ENCODE peak calls at places on chromosome 11, in ten cellular contexts. X, W, M, P, C, T, U, V, S and Z are unnamed samples.
A peak's percentile ranks its signal among the peaks of the same experiment; 100 is the strongest.

GRCh38 chr11:128394436-128395089 is 192.8 kb downstream of the ETS1 start:
- DNase-seq in X (no peak), W (no peak), M (no peak), P (peak; percentile 30), C (no peak), T (no peak), U (no peak), V (peak; percentile 59), S (no peak), Z (no peak)

GRCh38 chr11:19359425-19360000 is 118.8 kb upstream of the E2F8 start:
- DNase-seq in X (no peak), W (no peak), M (no peak), P (no peak), C (no peak), T (peak; percentile 25), U (no peak), V (no peak), S (peak; percentile 36), Z (no peak)

GRCh38 chr11:64568041-64568571 is 22.9 kb upstream of the SLC22A12 start:
- DNase-seq in X (no peak), W (no peak), M (no peak), P (no peak), C (no peak), T (no peak), U (no peak), V (no peak), S (no peak), Z (no peak)

GRCh38 chr11:8093931-8094575 is 13.0 kb downstream of the TUB start:
- DNase-seq in X (no peak), W (no peak), M (no peak), P (no peak), C (no peak), T (no peak), U (no peak), V (no peak), S (no peak), Z (no peak)

GRCh38 chr11:133163463-133164419 is 368.6 kb downstream of the OPCML start:
- DNase-seq in X (peak; percentile 45), W (peak; percentile 62), M (no peak), P (no peak), C (peak; percentile 62), T (peak; percentile 30), U (no peak), V (peak; percentile 24), S (peak; percentile 46), Z (no peak)

GRCh38 chr11:13834463-13834862 is 128.1 kb upstream of the SPON1 start:
- DNase-seq in X (no peak), W (peak; percentile 65), M (no peak), P (no peak), C (peak; percentile 12), T (peak; percentile 40), U (no peak), V (no peak), S (peak; percentile 24), Z (no peak)

GRCh38 chr11:10373340-10373739 is 68.5 kb downstream of the ADM start:
- DNase-seq in X (no peak), W (no peak), M (no peak), P (no peak), C (no peak), T (no peak), U (no peak), V (no peak), S (no peak), Z (peak; percentile 94)

GRCh38 chr11:114202011-114202609 is 94.1 kb upstream of the NNMT start:
- DNase-seq in X (no peak), W (no peak), M (no peak), P (no peak), C (no peak), T (no peak), U (no peak), V (no peak), S (no peak), Z (no peak)

GRCh38 chr11:96063886-96064285 is 140.0 kb upstream of the MTMR2 start:
- DNase-seq in X (no peak), W (no peak), M (no peak), P (no peak), C (no peak), T (no peak), U (no peak), V (no peak), S (no peak), Z (no peak)

GRCh38 chr11:44305643-44306468 is 4.1 kb downstream of the ALX4 start:
- DNase-seq in X (peak; percentile 31), W (peak; percentile 72), M (peak; percentile 7), P (no peak), C (no peak), T (no peak), U (no peak), V (no peak), S (no peak), Z (no peak)

GRCh38 chr11:65663634-65664200 is 1.0 kb upstream of the RELA start:
- DNase-seq in X (peak; percentile 65), W (peak; percentile 52), M (peak; percentile 39), P (peak; percentile 80), C (peak; percentile 34), T (peak; percentile 31), U (no peak), V (peak; percentile 84), S (no peak), Z (peak; percentile 75)

GRCh38 chr11:1394936-1395772 is 5.4 kb downstream of the BRSK2 start:
- DNase-seq in X (no peak), W (no peak), M (no peak), P (no peak), C (no peak), T (no peak), U (peak; percentile 60), V (no peak), S (no peak), Z (no peak)

DNA sequence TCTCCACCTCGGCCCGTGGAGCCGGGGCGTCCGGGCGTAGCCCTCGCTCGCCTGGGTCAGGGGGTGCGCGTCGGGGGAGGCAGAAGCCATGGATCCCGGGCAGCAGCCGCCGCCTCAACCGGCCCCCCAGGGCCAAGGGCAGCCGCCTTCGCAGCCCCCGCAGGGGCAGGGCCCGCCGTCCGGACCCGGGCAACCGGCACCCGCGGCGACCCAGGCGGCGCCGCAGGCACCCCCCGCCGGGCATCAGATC is 439 bp downstream of the YAP1 start:
- DNase-seq in X (no peak), W (no peak), M (no peak), P (no peak), C (no peak), T (no peak), U (no peak), V (no peak), S (peak; percentile 57), Z (no peak)
- H3K4me3 ChIP-seq in X (peak overlapping the region; percentile 93), W (peak overlapping the region; percentile 79), M (peak overlapping the region; percentile 7), P (peak overlapping the region; percentile 80), C (peak overlapping the region; percentile 70), T (peak overlapping the region; percentile 67), U (peak overlapping the region; percentile 82), V (peak overlapping the region; percentile 89), S (peak overlapping the region; percentile 88), Z (peak overlapping the region; percentile 45)

DNA sequence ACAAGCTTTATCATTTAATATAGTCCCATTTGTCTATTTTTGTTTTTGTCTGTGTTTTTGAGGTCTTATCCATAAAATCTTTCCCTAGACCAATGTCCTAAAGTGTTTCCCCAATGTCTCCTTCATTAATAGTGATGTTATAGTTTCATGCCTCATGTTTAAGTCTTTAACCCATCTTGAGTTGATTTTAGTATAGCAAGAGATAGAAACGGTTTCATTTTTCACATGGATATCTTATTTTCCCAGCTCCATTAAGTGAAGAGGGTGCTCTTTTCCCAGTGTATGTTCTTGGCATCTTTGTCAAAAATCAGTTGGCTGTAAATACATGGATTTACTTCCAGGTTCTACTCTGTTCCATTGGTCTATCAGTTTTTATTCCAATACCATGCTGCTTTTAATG is 58.2 kb downstream of the KCNQ1OT1 start:
- DNase-seq in X (no peak), W (no peak), M (no peak), P (no peak), C (no peak), T (no peak), U (no peak), V (no peak), S (no peak), Z (no peak)
- H3K9me3 ChIP-seq in X (peaks cover 8% of the 10 kb centered on the region), W (peaks cover 39% of the 10 kb centered on the region), M (peaks cover 5% of the 10 kb centered on the region), P (peaks cover 71% of the 10 kb centered on the region), C (peaks cover 17% of the 10 kb centered on the region), T (peaks cover 23% of the 10 kb centered on the region), U (no peaks in the 10 kb centered on the region), V (peaks cover 48% of the 10 kb centered on the region), S (peaks cover 31% of the 10 kb centered on the region), Z (no peaks in the 10 kb centered on the region)

GRCh38 chr11:70107191-70107590 is 29.1 kb downstream of the ANO1 start:
- DNase-seq in X (no peak), W (no peak), M (no peak), P (no peak), C (no peak), T (no peak), U (no peak), V (no peak), S (no peak), Z (no peak)

GRCh38 chr11:70106757-70107156 is 28.6 kb downstream of the ANO1 start:
- DNase-seq in X (no peak), W (no peak), M (no peak), P (no peak), C (no peak), T (no peak), U (no peak), V (no peak), S (no peak), Z (no peak)

GRCh38 chr11:70107756-70108155 is 29.6 kb downstream of the ANO1 start:
- DNase-seq in X (no peak), W (no peak), M (no peak), P (no peak), C (no peak), T (no peak), U (no peak), V (no peak), S (no peak), Z (no peak)

GRCh38 chr11:70109006-70109405 is 30.9 kb downstream of the ANO1 start:
- DNase-seq in X (peak; percentile 20), W (no peak), M (no peak), P (no peak), C (no peak), T (no peak), U (no peak), V (no peak), S (no peak), Z (no peak)

GRCh38 chr11:70108250-70108649 is 30.1 kb downstream of the ANO1 start:
- DNase-seq in X (no peak), W (no peak), M (no peak), P (peak; percentile 69), C (no peak), T (no peak), U (no peak), V (no peak), S (no peak), Z (no peak)
- H3K27ac ChIP-seq in X (no peak overlapping the region), W (no peak overlapping the region), M (no peak overlapping the region), P (peak overlapping the region; percentile 80), C (no peak overlapping the region), T (no peak overlapping the region), U (no peak overlapping the region), V (no peak overlapping the region), S (no peak overlapping the region), Z (no peak overlapping the region)

DNA sequence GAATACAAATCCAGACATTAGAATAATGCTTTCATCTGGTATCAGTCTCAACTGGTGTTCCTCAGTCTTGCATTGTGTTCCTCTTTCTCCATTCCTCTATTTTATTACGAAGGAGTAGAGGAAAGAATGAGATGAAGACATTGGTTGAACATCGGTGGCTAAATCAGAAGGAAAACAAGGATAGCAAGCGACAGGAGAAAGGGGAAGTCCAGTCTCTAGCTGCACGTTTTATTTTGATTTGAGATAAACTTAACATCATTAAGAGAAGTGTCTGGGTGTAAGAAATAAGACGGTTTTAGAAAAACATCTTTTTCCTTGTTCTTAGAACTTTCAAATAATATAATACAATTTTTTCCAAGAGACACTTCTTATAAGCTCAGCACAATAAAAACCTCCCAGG is 6.2 kb downstream of the SOX6 start:
- DNase-seq in X (no peak), W (no peak), M (no peak), P (no peak), C (no peak), T (no peak), U (no peak), V (no peak), S (no peak), Z (no peak)
- H3K4me3 ChIP-seq in X (no peak overlapping the region), W (no peak overlapping the region), M (no peak overlapping the region), P (no peak overlapping the region), C (no peak overlapping the region), T (no peak overlapping the region), U (no peak overlapping the region), V (no peak overlapping the region), S (no peak overlapping the region), Z (no peak overlapping the region)